ENCODE peak calls at places on chromosome 1, in four cellular contexts. K, X, N and S are unnamed samples.

GRCh38 chr1:223761416-223761815 is 49.1 kb downstream of the CAPN2 start:
- DNase-seq in K (no peak), X (no peak), N (no peak), S (peak)

GRCh38 chr1:150813028-150813707 is 5.1 kb upstream of the CTSK start:
- DNase-seq in K (peak), X (peak), N (peak), S (no peak)

GRCh38 chr1:206728588-206728987 is 42.0 kb upstream of the IL19 start:
- DNase-seq in K (no peak), X (no peak), N (no peak), S (no peak)

GRCh38 chr1:5948681-5949005 is 43.6 kb downstream of the NPHP4 start:
- DNase-seq in K (no peak), X (no peak), N (no peak), S (no peak)

GRCh38 chr1:103489881-103490280 is 35.6 kb upstream of the RNPC3 start:
- DNase-seq in K (no peak), X (no peak), N (no peak), S (no peak)

GRCh38 chr1:148383966-148384365 is 99.1 kb downstream of the PPIAL4G start:
- DNase-seq in K (no peak), X (no peak), N (no peak), S (no peak)

GRCh38 chr1:66733348-66734017 is 18.8 kb upstream of the DYNLT5 start:
- DNase-seq in K (no peak), X (no peak), N (no peak), S (no peak)

GRCh38 chr1:228734881-228735801 is at the start of gene RHOU:
- DNase-seq in K (peak), X (peak), N (peak), S (peak)